ENCODE peak calls at places on chromosomes 5 and 9, in ten cellular contexts. T, J, M, I, N, E, F, V, L and P are unnamed samples.

GRCh38 chr9:109906766-109907382 is 126.9 kb downstream of the PALM2AKAP2 start:
- DNase-seq in T (peak), J (no peak), M (no peak), I (peak), N (no peak), E (no peak), F (no peak), V (no peak), L (no peak), P (no peak)

GRCh38 chr9:92151691-92152393 is 36.6 kb upstream of the SPTLC1 start:
- DNase-seq in T (peak), J (no peak), M (no peak), I (no peak), N (no peak), E (no peak), F (peak), V (no peak), L (no peak), P (no peak)

GRCh38 chr9:91489391-91489899 is 65.8 kb upstream of the NFIL3 start:
- DNase-seq in T (peak), J (no peak), M (no peak), I (no peak), N (no peak), E (no peak), F (no peak), V (no peak), L (no peak), P (no peak)

GRCh38 chr9:91138760-91139159 is 223.0 kb downstream of the AUH start:
- DNase-seq in T (no peak), J (no peak), M (no peak), I (no peak), N (no peak), E (no peak), F (no peak), V (no peak), L (no peak), P (no peak)

GRCh38 chr5:106121972-106122605 is 1548.6 kb downstream of the EFNA5 start:
- DNase-seq in T (peak), J (peak), M (peak), I (peak), N (no peak), E (no peak), F (peak), V (peak), L (no peak), P (no peak)

GRCh38 chr9:83544002-83544698 is 5.9 kb upstream of the FRMD3 start:
- DNase-seq in T (peak), J (no peak), M (peak), I (peak), N (peak), E (no peak), F (peak), V (peak), L (no peak), P (peak)

GRCh38 chr5:95644351-95645042 is 2.1 kb upstream of the RFESD start:
- DNase-seq in T (peak), J (no peak), M (no peak), I (peak), N (no peak), E (no peak), F (peak), V (peak), L (peak), P (no peak)

GRCh38 chr5:9835121-9835770 is 205.1 kb upstream of the TAS2R1 start:
- DNase-seq in T (peak), J (no peak), M (no peak), I (no peak), N (no peak), E (no peak), F (no peak), V (no peak), L (no peak), P (no peak)

GRCh38 chr9:114282926-114283325 is 40.0 kb upstream of the ORM1 start:
- DNase-seq in T (peak), J (no peak), M (no peak), I (no peak), N (peak), E (peak), F (peak), V (no peak), L (no peak), P (peak)

GRCh38 chr9:84266087-84266561 is 74.4 kb downstream of the SLC28A3 start:
- DNase-seq in T (no peak), J (no peak), M (no peak), I (no peak), N (no peak), E (no peak), F (no peak), V (no peak), L (no peak), P (peak)

GRCh38 chr5:68740204-68740910 is 353.5 kb upstream of the SLC30A5 start:
- DNase-seq in T (no peak), J (no peak), M (no peak), I (peak), N (no peak), E (no peak), F (no peak), V (no peak), L (no peak), P (no peak)

GRCh38 chr5:126707080-126707479 is 69.9 kb upstream of the LMNB1 start:
- DNase-seq in T (no peak), J (no peak), M (no peak), I (no peak), N (no peak), E (no peak), F (no peak), V (no peak), L (no peak), P (no peak)

GRCh38 chr9:118644066-118644465 is 725.2 kb downstream of the BRINP1 start:
- DNase-seq in T (no peak), J (no peak), M (no peak), I (no peak), N (no peak), E (no peak), F (no peak), V (no peak), L (no peak), P (peak)

GRCh38 chr5:167332291-167332690 is 959.2 kb upstream of the WWC1 start:
- DNase-seq in T (no peak), J (no peak), M (no peak), I (no peak), N (no peak), E (no peak), F (no peak), V (no peak), L (no peak), P (no peak)

GRCh38 chr5:93188876-93189485 is 392.0 kb downstream of the NR2F1-AS1 start:
- DNase-seq in T (no peak), J (no peak), M (no peak), I (no peak), N (no peak), E (no peak), F (no peak), V (no peak), L (no peak), P (no peak)

GRCh38 chr5:112174959-112175594 is 244.0 kb downstream of the EPB41L4A start:
- DNase-seq in T (peak), J (no peak), M (peak), I (peak), N (peak), E (no peak), F (peak), V (no peak), L (peak), P (no peak)

GRCh38 chr5:9251379-9251980 is 294.4 kb downstream of the SEMA5A start:
- DNase-seq in T (peak), J (no peak), M (no peak), I (no peak), N (no peak), E (no peak), F (peak), V (no peak), L (no peak), P (no peak)

GRCh38 chr5:177357459-177358332 is at the start of gene RGS14:
- DNase-seq in T (peak), J (peak), M (no peak), I (peak), N (no peak), E (peak), F (peak), V (peak), L (peak), P (no peak)

GRCh38 chr5:55344392-55344992 is 36.7 kb downstream of the MTREX start:
- DNase-seq in T (peak), J (peak), M (peak), I (no peak), N (peak), E (no peak), F (peak), V (peak), L (peak), P (no peak)

GRCh38 chr5:148384389-148384756 is 615 bp downstream of the FBXO38 start:
- DNase-seq in T (no peak), J (no peak), M (no peak), I (peak), N (no peak), E (no peak), F (peak), V (no peak), L (no peak), P (no peak)

GRCh38 chr5:10479226-10479721 is 37.6 kb downstream of the ROPN1L start:
- DNase-seq in T (peak), J (no peak), M (no peak), I (no peak), N (peak), E (peak), F (peak), V (peak), L (no peak), P (peak)

GRCh38 chr9:87238545-87238944 is 259.1 kb upstream of the DAPK1 start:
- DNase-seq in T (no peak), J (no peak), M (no peak), I (no peak), N (no peak), E (no peak), F (no peak), V (no peak), L (no peak), P (no peak)

GRCh38 chr5:36090033-36090432 is 23.4 kb upstream of the UGT3A2 start:
- DNase-seq in T (peak), J (no peak), M (no peak), I (no peak), N (no peak), E (no peak), F (peak), V (no peak), L (no peak), P (no peak)

GRCh38 chr5:6686916-6687409 is 26.3 kb upstream of the TENT4A start:
- DNase-seq in T (peak), J (no peak), M (peak), I (no peak), N (peak), E (no peak), F (no peak), V (no peak), L (no peak), P (no peak)

GRCh38 chr9:86614871-86615849 is 260.9 kb upstream of the TUT7 start:
- DNase-seq in T (peak), J (no peak), M (no peak), I (no peak), N (no peak), E (no peak), F (peak), V (no peak), L (no peak), P (no peak)

GRCh38 chr5:43042176-43042625 is 2.1 kb upstream of the ANXA2R start:
- DNase-seq in T (peak), J (peak), M (peak), I (peak), N (no peak), E (peak), F (peak), V (peak), L (peak), P (no peak)

GRCh38 chr9:99573883-99574282 is 247.8 kb upstream of the NR4A3 start:
- DNase-seq in T (no peak), J (no peak), M (no peak), I (no peak), N (no peak), E (no peak), F (no peak), V (no peak), L (no peak), P (no peak)

GRCh38 chr9:87039809-87040392 is 92.6 kb upstream of the GAS1 start:
- DNase-seq in T (no peak), J (no peak), M (no peak), I (no peak), N (no peak), E (no peak), F (peak), V (no peak), L (no peak), P (peak)

GRCh38 chr5:94153736-94154450 is 412.5 kb upstream of the POU5F2 start:
- DNase-seq in T (peak), J (no peak), M (no peak), I (no peak), N (no peak), E (no peak), F (peak), V (no peak), L (no peak), P (peak)